ENCODE peak calls at places on chromosomes 1 and 21, in ten cellular contexts. F is heart left ventricle; U is astrocyte; W is cardiac muscle cell; Z is tibial nerve; H is ovary; M is Peyer's patch; X is lower lobe of right lung; J is CD8-positive, alpha-beta T cell; L is left lung. A is an unnamed sample. For H3K9me3, the result is how much of the 10 kb centered on the place peaks cover.

GRCh38 chr1:240719953-240720700 is 108.2 kb upstream of the GREM2 start:
- DNase-seq in F (no peak), U (no peak), W (no peak), Z (no peak), H (no peak), M (no peak), X (no peak), J (no peak), L (no peak), A (no peak)

GRCh38 chr1:6460349-6461236 is 5.4 kb downstream of the TNFRSF25 start:
- DNase-seq in F (no peak), U (no peak), W (no peak), Z (no peak), H (no peak), M (no peak), X (no peak), J (peak), L (no peak), A (no peak)

GRCh38 chr1:179021873-179022272 is 3.8 kb upstream of the FAM20B start:
- DNase-seq in F (no peak), U (no peak), W (peak), Z (no peak), H (no peak), M (no peak), X (peak), J (no peak), L (peak), A (no peak)

GRCh38 chr1:153805929-153806750 is 30.9 kb downstream of the SLC27A3 start:
- DNase-seq in F (no peak), U (no peak), W (no peak), Z (no peak), H (no peak), M (no peak), X (no peak), J (no peak), L (no peak), A (no peak)

GRCh38 chr1:196063307-196063706 is 544.9 kb downstream of the KCNT2 start:
- DNase-seq in F (no peak), U (peak), W (no peak), Z (no peak), H (no peak), M (no peak), X (no peak), J (no peak), L (no peak), A (no peak)

GRCh38 chr1:205858141-205858961 is 8.4 kb upstream of the PM20D1 start:
- DNase-seq in F (no peak), U (no peak), W (no peak), Z (no peak), H (no peak), M (no peak), X (no peak), J (no peak), L (no peak), A (no peak)

GRCh38 chr1:48047116-48047515 is 49.9 kb upstream of the TRABD2B start:
- DNase-seq in F (no peak), U (peak), W (no peak), Z (no peak), H (no peak), M (no peak), X (no peak), J (no peak), L (no peak), A (no peak)

GRCh38 chr21:42527489-42528158 is 14.0 kb downstream of the SLC37A1 start:
- DNase-seq in F (no peak), U (no peak), W (no peak), Z (no peak), H (no peak), M (no peak), X (no peak), J (peak), L (peak), A (peak)

GRCh38 chr21:43864313-43864805 is 664 bp upstream of the AGPAT3 start:
- DNase-seq in F (peak), U (no peak), W (peak), Z (no peak), H (peak), M (peak), X (peak), J (no peak), L (peak), A (peak)

GRCh38 chr1:150386546-150387080 is 22.7 kb downstream of the RPRD2 start:
- DNase-seq in F (no peak), U (no peak), W (no peak), Z (no peak), H (no peak), M (no peak), X (no peak), J (no peak), L (no peak), A (no peak)

GRCh38 chr1:234645474-234645953 is 35.5 kb upstream of the IRF2BP2 start:
- DNase-seq in F (no peak), U (no peak), W (no peak), Z (no peak), H (no peak), M (no peak), X (no peak), J (no peak), L (no peak), A (no peak)

GRCh38 chr1:234645964-234646363 is 36.0 kb upstream of the IRF2BP2 start:
- DNase-seq in F (no peak), U (no peak), W (no peak), Z (no peak), H (no peak), M (no peak), X (no peak), J (no peak), L (no peak), A (no peak)

GRCh38 chr1:234647245-234647644 is 37.3 kb upstream of the IRF2BP2 start:
- DNase-seq in F (no peak), U (no peak), W (no peak), Z (no peak), H (no peak), M (no peak), X (no peak), J (no peak), L (no peak), A (no peak)

GRCh38 chr1:234649432-234650081 is 39.6 kb upstream of the IRF2BP2 start:
- DNase-seq in F (no peak), U (no peak), W (no peak), Z (no peak), H (no peak), M (no peak), X (no peak), J (no peak), L (no peak), A (no peak)

DNA sequence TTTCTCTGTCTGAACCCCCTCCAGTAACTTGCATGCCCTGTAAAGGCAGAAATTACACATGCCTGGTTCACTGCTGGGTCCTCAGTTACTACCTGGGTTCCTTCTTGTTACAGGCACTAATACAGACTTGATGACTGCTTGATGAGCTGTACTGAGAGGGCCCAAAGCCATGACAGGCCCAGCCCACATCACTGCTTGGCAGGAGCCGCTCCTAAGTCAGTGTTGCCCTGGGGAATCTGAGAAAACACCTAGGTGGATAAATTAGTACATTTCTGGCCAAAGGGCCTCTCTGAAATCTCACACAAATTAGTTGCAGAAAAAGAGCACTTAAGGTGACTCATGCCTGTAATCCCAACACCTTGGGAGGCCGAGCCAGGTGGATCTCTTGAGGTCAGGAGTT is 37.8 kb upstream of the IRF2BP2 start:
- DNase-seq in F (no peak), U (no peak), W (no peak), Z (no peak), H (no peak), M (no peak), X (no peak), J (no peak), L (no peak), A (no peak)
- H3K4me3 ChIP-seq in F (no peak), U (no peak), W (no peak), Z (no peak), H (no peak), M (no peak), X (no peak), J (no peak), L (no peak), A (no peak)

GRCh38 chr1:86149591-86149990 is 7.0 kb downstream of the COL24A1 start:
- DNase-seq in F (no peak), U (no peak), W (no peak), Z (no peak), H (no peak), M (no peak), X (no peak), J (no peak), L (no peak), A (no peak)

GRCh38 chr1:86150553-86151055 is 6.0 kb downstream of the COL24A1 start:
- DNase-seq in F (no peak), U (peak), W (no peak), Z (no peak), H (no peak), M (no peak), X (no peak), J (no peak), L (no peak), A (no peak)

GRCh38 chr1:86151427-86151826 is 5.1 kb downstream of the COL24A1 start:
- DNase-seq in F (no peak), U (peak), W (no peak), Z (no peak), H (no peak), M (no peak), X (no peak), J (no peak), L (no peak), A (no peak)

DNA sequence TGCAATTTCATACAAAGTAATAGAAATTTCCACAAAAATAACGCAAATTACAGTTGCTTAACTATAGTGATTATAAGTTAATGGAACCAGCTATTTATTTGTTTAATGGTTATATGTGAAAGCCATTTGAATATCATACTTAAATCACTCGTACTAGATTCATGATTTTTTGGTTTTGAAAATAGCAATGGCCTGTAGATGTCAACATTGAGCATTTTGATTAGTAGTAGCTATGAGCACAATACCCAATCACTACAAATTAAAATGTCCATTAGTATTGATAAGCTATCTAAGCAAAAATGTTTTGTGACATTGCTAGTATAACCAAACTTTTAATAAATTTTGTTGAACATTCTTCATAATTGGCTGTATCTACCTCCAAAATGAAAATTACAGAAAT is 10.0 kb downstream of the COL24A1 start:
- DNase-seq in F (no peak), U (no peak), W (no peak), Z (no peak), H (no peak), M (no peak), X (no peak), J (no peak), L (no peak), A (no peak)
- TF ChIP-seq CTCF in F (no peak), U (peak), W (peak), Z (no peak), H (no peak), M (no peak), X (no peak), J (no peak), L (no peak), A (no peak)

GRCh38 chr21:21457077-21457476 is 458.9 kb downstream of the NCAM2 start:
- DNase-seq in F (no peak), U (no peak), W (no peak), Z (no peak), H (no peak), M (no peak), X (no peak), J (no peak), L (no peak), A (no peak)
- H3K9me3 ChIP-seq in F (under half), U (under half), W (under half), Z (under half), H (under half), M (under half), X (under half), J (under half), L (under half), A (under half)

DNA sequence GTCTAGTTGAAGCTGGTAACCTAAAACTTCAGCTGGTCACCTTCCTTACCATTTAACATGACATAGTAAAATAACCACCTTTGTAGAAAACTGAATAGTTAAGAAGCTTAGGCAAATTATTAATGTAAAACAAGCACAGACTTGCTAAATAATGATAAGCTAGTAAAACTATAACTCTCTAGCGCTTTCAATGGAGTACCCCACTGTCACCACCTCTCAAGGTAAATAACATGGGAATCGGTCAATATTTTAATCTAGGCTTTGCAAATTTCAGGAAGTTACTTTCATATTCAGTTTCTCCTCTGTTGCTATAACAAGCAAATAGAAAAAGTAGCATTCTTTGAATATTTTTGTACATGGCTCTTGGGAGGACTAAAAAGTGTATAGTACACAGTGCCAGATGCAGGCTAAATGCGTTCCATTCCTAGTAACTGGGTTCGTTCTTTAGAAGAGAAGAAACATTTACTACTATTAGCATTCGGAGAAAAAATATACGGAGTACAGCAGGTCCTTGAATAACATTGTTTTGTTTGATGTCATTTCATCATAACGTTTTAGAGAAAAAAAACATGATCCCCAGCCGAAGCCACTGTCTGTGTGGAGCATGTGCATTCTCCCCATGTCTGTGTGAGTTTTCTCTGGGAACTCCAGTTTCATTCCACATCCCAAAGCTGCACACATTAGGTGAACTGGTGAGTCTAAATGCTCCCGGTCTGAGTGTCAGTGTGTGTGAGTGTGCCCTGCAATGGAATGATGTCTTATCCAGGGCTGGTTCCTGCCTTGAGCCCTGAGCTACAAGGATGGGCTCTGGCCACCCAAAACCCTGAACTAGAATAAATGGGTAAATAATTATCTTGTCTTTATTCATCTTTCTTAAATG is 52.5 kb downstream of the EPRS1 start:
- DNase-seq in F (no peak), U (no peak), W (no peak), Z (no peak), H (no peak), M (no peak), X (no peak), J (no peak), L (no peak), A (no peak)
- H3K4me3 ChIP-seq in F (no peak), U (no peak), W (no peak), Z (no peak), H (no peak), M (no peak), X (no peak), J (no peak), L (no peak), A (peak)

GRCh38 chr1:114764689-114765088 is 6.9 kb upstream of the CSDE1 start:
- DNase-seq in F (no peak), U (no peak), W (no peak), Z (no peak), H (no peak), M (no peak), X (no peak), J (no peak), L (no peak), A (no peak)
- TF ChIP-seq CTCF in F (no peak), U (no peak), W (no peak), Z (no peak), H (no peak), M (no peak), X (no peak), J (no peak), L (no peak), A (no peak)

DNA sequence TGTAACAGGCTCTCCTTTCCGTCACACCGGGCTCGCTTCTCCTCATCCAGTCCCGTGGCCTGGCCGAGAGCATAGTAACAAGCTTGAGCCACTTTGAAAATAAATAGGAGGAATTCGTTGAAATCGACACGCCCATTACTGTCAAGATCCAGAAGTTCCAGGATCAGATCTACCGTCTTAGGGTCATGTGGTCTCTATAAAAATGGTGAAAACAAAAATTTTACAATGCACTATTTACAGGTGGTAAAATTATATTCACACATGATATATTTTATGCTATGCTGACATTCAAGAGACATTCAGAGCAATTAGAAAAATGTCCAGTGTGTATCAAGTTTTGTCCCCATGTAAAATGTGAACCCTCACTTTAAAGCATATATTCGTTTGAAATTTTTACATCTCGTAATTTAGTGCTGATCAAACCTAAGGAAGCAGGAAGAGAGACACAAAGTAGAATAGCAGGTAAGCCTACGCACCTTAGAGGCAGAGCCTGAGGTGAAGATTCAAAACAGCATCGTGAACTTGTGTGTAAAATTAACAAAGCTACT is 2.3 kb downstream of the TCHH start:
- DNase-seq in F (no peak), U (no peak), W (no peak), Z (no peak), H (no peak), M (no peak), X (no peak), J (no peak), L (no peak), A (no peak)
- H3K9me3 ChIP-seq in F (under half), U (under half), W (under half), Z (under half), H (under half), M (under half), X (under half), J (under half), L (under half), A (under half)

DNA sequence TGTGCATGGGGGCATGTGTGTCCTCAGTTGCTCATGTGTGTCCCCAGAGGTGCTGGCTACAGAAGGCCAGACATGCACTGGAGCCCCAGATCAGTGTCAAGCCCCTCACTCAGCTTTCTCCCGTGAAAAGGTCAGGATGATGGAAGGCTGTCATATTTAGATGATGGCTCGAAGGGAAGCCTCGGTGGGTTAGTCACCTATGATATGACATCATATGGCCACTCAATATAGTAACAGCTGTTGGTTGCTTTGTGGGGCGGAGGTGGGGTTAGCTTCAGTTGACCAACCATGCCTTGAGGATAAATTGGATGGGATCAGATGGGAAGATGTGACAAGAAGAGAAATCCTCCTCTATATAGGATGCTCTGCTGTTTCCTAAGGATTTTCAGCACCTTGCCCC is 43.5 kb upstream of the ATF3 start:
- DNase-seq in F (no peak), U (no peak), W (no peak), Z (no peak), H (no peak), M (no peak), X (no peak), J (no peak), L (no peak), A (no peak)
- H3K4me3 ChIP-seq in F (no peak), U (no peak), W (no peak), Z (no peak), H (no peak), M (no peak), X (no peak), J (no peak), L (no peak), A (no peak)

A was measured in right lobe of liver.